ENCODE peak calls at places on chromosomes 16 and 17, in six cellular contexts. G, D, F, L, J and Q are unnamed samples.
A peak's percentile ranks its signal among the peaks of the same experiment; 100 is the strongest.

GRCh38 chr16:17252064-17252463 is 218.7 kb downstream of the XYLT1 start:
- DNase-seq in G (peak; percentile 31), D (no peak), F (no peak), L (no peak), J (no peak), Q (no peak)

GRCh38 chr17:9239260-9239820 is 218.0 kb downstream of the NTN1 start:
- DNase-seq in G (no peak), D (peak; percentile 30), F (no peak), L (no peak), J (no peak), Q (no peak)

GRCh38 chr17:55263565-55264272 is 1.0 kb upstream of the HLF start:
- DNase-seq in G (no peak), D (no peak), F (no peak), L (no peak), J (no peak), Q (no peak)

GRCh38 chr17:66260265-66260664 is 31.1 kb upstream of the APOH start:
- DNase-seq in G (no peak), D (no peak), F (no peak), L (no peak), J (no peak), Q (no peak)

GRCh38 chr17:77704048-77704815 is 254.3 kb upstream of the TNRC6C start:
- DNase-seq in G (no peak), D (no peak), F (no peak), L (no peak), J (peak; percentile 28), Q (no peak)

GRCh38 chr16:84925092-84925772 is 86.1 kb downstream of the ZDHHC7 start:
- DNase-seq in G (peak; percentile 53), D (peak; percentile 68), F (no peak), L (no peak), J (no peak), Q (peak; percentile 55)

GRCh38 chr16:354971-355441 is 2.5 kb upstream of the AXIN1 start:
- DNase-seq in G (no peak), D (no peak), F (no peak), L (no peak), J (no peak), Q (no peak)

GRCh38 chr17:82449136-82449882 is 1.2 kb downstream of the CYBC1 start:
- DNase-seq in G (no peak), D (peak; percentile 78), F (no peak), L (no peak), J (no peak), Q (no peak)

GRCh38 chr17:17555906-17556305 is 35.6 kb downstream of the PEMT start:
- DNase-seq in G (no peak), D (no peak), F (no peak), L (no peak), J (no peak), Q (no peak)

GRCh38 chr17:80442305-80442659 is 27.3 kb downstream of the ENDOV start:
- DNase-seq in G (no peak), D (no peak), F (no peak), L (no peak), J (no peak), Q (no peak)

GRCh38 chr17:49959183-49959935 is 9.6 kb upstream of the DLX4 start:
- DNase-seq in G (peak; percentile 59), D (no peak), F (no peak), L (no peak), J (peak; percentile 86), Q (no peak)

GRCh38 chr17:45320931-45321461 is 4.2 kb upstream of the MAP3K14 start:
- DNase-seq in G (peak; percentile 100), D (no peak), F (peak; percentile 83), L (peak; percentile 99), J (peak; percentile 96), Q (no peak)

GRCh38 chr17:78176548-78177025 is 8.2 kb downstream of the SYNGR2 start:
- DNase-seq in G (peak; percentile 45), D (peak; percentile 80), F (peak; percentile 51), L (no peak), J (peak; percentile 92), Q (no peak)

GRCh38 chr17:17320188-17320910 is 17.2 kb downstream of the NT5M start:
- DNase-seq in G (no peak), D (no peak), F (no peak), L (no peak), J (no peak), Q (no peak)

GRCh38 chr16:61274211-61274610 is 762.0 kb downstream of the CDH8 start:
- DNase-seq in G (no peak), D (no peak), F (no peak), L (no peak), J (no peak), Q (no peak)

GRCh38 chr17:60135951-60136666 is 13.7 kb upstream of the CA4 start:
- DNase-seq in G (no peak), D (no peak), F (no peak), L (no peak), J (no peak), Q (no peak)

GRCh38 chr16:65274576-65274975 is 152.7 kb upstream of the CDH11 start:
- DNase-seq in G (peak; percentile 68), D (no peak), F (no peak), L (peak; percentile 7), J (no peak), Q (no peak)

GRCh38 chr16:49833055-49833454 is 22.9 kb downstream of the ZNF423 start:
- DNase-seq in G (no peak), D (no peak), F (peak; percentile 53), L (no peak), J (no peak), Q (peak; percentile 63)

GRCh38 chr17:14118951-14119350 is 49.6 kb downstream of the COX10 start:
- DNase-seq in G (no peak), D (no peak), F (no peak), L (no peak), J (no peak), Q (no peak)

GRCh38 chr16:31181102-31181830 is 1.3 kb downstream of the FUS start:
- DNase-seq in G (peak; percentile 67), D (peak; percentile 36), F (peak; percentile 46), L (no peak), J (no peak), Q (no peak)

GRCh38 chr16:14307623-14308356 is 236.7 kb downstream of the MRTFB start:
- DNase-seq in G (peak; percentile 51), D (no peak), F (no peak), L (no peak), J (peak; percentile 63), Q (peak; percentile 91)

GRCh38 chr16:25707982-25708583 is 16.3 kb downstream of the HS3ST4 start:
- DNase-seq in G (no peak), D (no peak), F (peak; percentile 3), L (no peak), J (peak; percentile 61), Q (no peak)

GRCh38 chr16:85274501-85274900 is 162.2 kb upstream of the CIBAR2 start:
- DNase-seq in G (no peak), D (no peak), F (no peak), L (no peak), J (no peak), Q (no peak)

GRCh38 chr17:50686494-50687199 is 21.1 kb downstream of the ANKRD40 start:
- DNase-seq in G (peak; percentile 94), D (no peak), F (peak; percentile 70), L (no peak), J (peak; percentile 98), Q (peak; percentile 38)

GRCh38 chr17:61862105-61862574 is 1.2 kb downstream of the BRIP1 start:
- DNase-seq in G (peak; percentile 63), D (no peak), F (peak; percentile 29), L (no peak), J (no peak), Q (no peak)

GRCh38 chr17:50956409-50956749 is 90.2 kb upstream of the TOB1 start:
- DNase-seq in G (no peak), D (no peak), F (no peak), L (no peak), J (no peak), Q (no peak)

GRCh38 chr17:42311240-42312034 is 23.1 kb downstream of the STAT5A start:
- DNase-seq in G (peak; percentile 91), D (peak; percentile 25), F (peak; percentile 96), L (no peak), J (peak; percentile 96), Q (peak; percentile 94)

GRCh38 chr17:66630828-66631472 is 204.0 kb upstream of the CACNG5 start:
- DNase-seq in G (no peak), D (no peak), F (no peak), L (no peak), J (no peak), Q (peak; percentile 19)

GRCh38 chr17:78618264-78619066 is 41.3 kb upstream of the DNAH17 start:
- DNase-seq in G (no peak), D (no peak), F (no peak), L (no peak), J (peak; percentile 62), Q (peak; percentile 80)

GRCh38 chr16:18958621-18959578 is 24.8 kb upstream of the TMC7 start:
- DNase-seq in G (peak; percentile 44), D (no peak), F (no peak), L (no peak), J (no peak), Q (peak; percentile 17)

GRCh38 chr16:19008245-19008644 is 24.5 kb downstream of the TMC7 start:
- DNase-seq in G (peak; percentile 92), D (no peak), F (peak; percentile 68), L (peak; percentile 27), J (peak; percentile 94), Q (no peak)

GRCh38 chr17:32496348-32497078 is 9.7 kb downstream of the CDK5R1 start:
- DNase-seq in G (peak; percentile 93), D (no peak), F (peak; percentile 38), L (no peak), J (no peak), Q (peak; percentile 78)

GRCh38 chr16:8828541-8829165 is 31.0 kb downstream of the PMM2 start:
- DNase-seq in G (peak; percentile 30), D (no peak), F (peak; percentile 49), L (no peak), J (no peak), Q (no peak)

GRCh38 chr17:40151414-40151955 is 11.1 kb downstream of the CASC3 start:
- DNase-seq in G (no peak), D (no peak), F (no peak), L (no peak), J (no peak), Q (no peak)

GRCh38 chr17:16442141-16442540 is 26.8 kb downstream of the TRPV2 start:
- DNase-seq in G (peak; percentile 39), D (no peak), F (peak; percentile 85), L (no peak), J (no peak), Q (no peak)

GRCh38 chr16:51465026-51465425 is 314.0 kb upstream of the SALL1 start:
- DNase-seq in G (peak; percentile 86), D (no peak), F (peak; percentile 18), L (peak; percentile 35), J (no peak), Q (no peak)

GRCh38 chr17:65103896-65104295 is 33.3 kb upstream of the RGS9 start:
- DNase-seq in G (peak; percentile 51), D (no peak), F (no peak), L (no peak), J (peak; percentile 44), Q (no peak)